ENCODE peak calls at places on chromosome 16, in nine cellular contexts. One of them, this sample, is unnamed.

GRCh38 chr16:88264641-88265285 is 118.0 kb upstream of the ZNF469 start:
- DNase-seq in colonic mucosa: peak; percentile 95
- DNase-seq in cardiac muscle cell: peak; percentile 33
- DNase-seq in thoracic aorta: peak; percentile 94
- DNase-seq in HL-60: peak; percentile 40
- DNase-seq in IMR-90: peak; percentile 94
- DNase-seq in CD8-positive, alpha-beta T cell: no peak
- DNase-seq in A549: peak; percentile 94
- DNase-seq in GM23338: peak; percentile 62
- DNase-seq in this sample: peak; percentile 70

GRCh38 chr16:70694088-70694487 is 8.2 kb upstream of the MTSS2 start:
- DNase-seq in colonic mucosa: no peak
- DNase-seq in cardiac muscle cell: no peak
- DNase-seq in thoracic aorta: no peak
- DNase-seq in HL-60: no peak
- DNase-seq in IMR-90: peak; percentile 78
- DNase-seq in CD8-positive, alpha-beta T cell: no peak
- DNase-seq in A549: peak; percentile 85
- DNase-seq in GM23338: peak; percentile 83
- DNase-seq in this sample: peak; percentile 55

GRCh38 chr16:56788435-56788834 is 58.5 kb downstream of the NUP93 start:
- DNase-seq in colonic mucosa: no peak
- DNase-seq in cardiac muscle cell: no peak
- DNase-seq in thoracic aorta: no peak
- DNase-seq in HL-60: no peak
- DNase-seq in IMR-90: no peak
- DNase-seq in CD8-positive, alpha-beta T cell: no peak
- DNase-seq in A549: no peak
- DNase-seq in GM23338: no peak
- DNase-seq in this sample: no peak

GRCh38 chr16:17224859-17225258 is 245.9 kb downstream of the XYLT1 start:
- DNase-seq in colonic mucosa: peak; percentile 50
- DNase-seq in cardiac muscle cell: no peak
- DNase-seq in thoracic aorta: peak; percentile 9
- DNase-seq in HL-60: peak; percentile 82
- DNase-seq in IMR-90: peak; percentile 82
- DNase-seq in CD8-positive, alpha-beta T cell: peak; percentile 55
- DNase-seq in A549: no peak
- DNase-seq in GM23338: no peak
- DNase-seq in this sample: peak; percentile 71

GRCh38 chr16:28915181-28915580 is 9.9 kb downstream of the RABEP2 start:
- DNase-seq in colonic mucosa: no peak
- DNase-seq in cardiac muscle cell: no peak
- DNase-seq in thoracic aorta: no peak
- DNase-seq in HL-60: no peak
- DNase-seq in IMR-90: peak; percentile 76
- DNase-seq in CD8-positive, alpha-beta T cell: no peak
- DNase-seq in A549: peak; percentile 41
- DNase-seq in GM23338: no peak
- DNase-seq in this sample: no peak

GRCh38 chr16:59849716-59850115 is 1115.6 kb upstream of the GOT2 start:
- DNase-seq in colonic mucosa: no peak
- DNase-seq in cardiac muscle cell: no peak
- DNase-seq in thoracic aorta: no peak
- DNase-seq in HL-60: no peak
- DNase-seq in IMR-90: no peak
- DNase-seq in CD8-positive, alpha-beta T cell: no peak
- DNase-seq in A549: no peak
- DNase-seq in GM23338: peak; percentile 52
- DNase-seq in this sample: no peak

GRCh38 chr16:82456683-82457082 is 170.1 kb upstream of the CDH13 start:
- DNase-seq in colonic mucosa: peak; percentile 67
- DNase-seq in cardiac muscle cell: peak; percentile 80
- DNase-seq in thoracic aorta: no peak
- DNase-seq in HL-60: peak; percentile 7
- DNase-seq in IMR-90: peak; percentile 36
- DNase-seq in CD8-positive, alpha-beta T cell: no peak
- DNase-seq in A549: peak; percentile 64
- DNase-seq in GM23338: peak; percentile 82
- DNase-seq in this sample: no peak

GRCh38 chr16:720507-720989 is 398 bp upstream of the ANTKMT start:
- DNase-seq in colonic mucosa: peak; percentile 65
- DNase-seq in cardiac muscle cell: peak; percentile 78
- DNase-seq in thoracic aorta: no peak
- DNase-seq in HL-60: no peak
- DNase-seq in IMR-90: peak; percentile 70
- DNase-seq in CD8-positive, alpha-beta T cell: no peak
- DNase-seq in A549: peak; percentile 84
- DNase-seq in GM23338: peak; percentile 73
- DNase-seq in this sample: no peak

GRCh38 chr16:88784074-88784855 is 755 bp downstream of the PIEZO1 start:
- DNase-seq in colonic mucosa: peak; percentile 76
- DNase-seq in cardiac muscle cell: peak; percentile 82
- DNase-seq in thoracic aorta: no peak
- DNase-seq in HL-60: no peak
- DNase-seq in IMR-90: peak; percentile 72
- DNase-seq in CD8-positive, alpha-beta T cell: no peak
- DNase-seq in A549: peak; percentile 74
- DNase-seq in GM23338: peak; percentile 83
- DNase-seq in this sample: no peak

GRCh38 chr16:4580245-4580644 is 24.1 kb downstream of the C16orf96 start:
- DNase-seq in colonic mucosa: no peak
- DNase-seq in cardiac muscle cell: no peak
- DNase-seq in thoracic aorta: no peak
- DNase-seq in HL-60: no peak
- DNase-seq in IMR-90: no peak
- DNase-seq in CD8-positive, alpha-beta T cell: no peak
- DNase-seq in A549: peak; percentile 48
- DNase-seq in GM23338: no peak
- DNase-seq in this sample: no peak

GRCh38 chr16:30715777-30716445 is 16.9 kb downstream of the SRCAP start:
- DNase-seq in colonic mucosa: no peak
- DNase-seq in cardiac muscle cell: no peak
- DNase-seq in thoracic aorta: no peak
- DNase-seq in HL-60: peak; percentile 72
- DNase-seq in IMR-90: peak; percentile 36
- DNase-seq in CD8-positive, alpha-beta T cell: peak; percentile 52
- DNase-seq in A549: peak; percentile 27
- DNase-seq in GM23338: no peak
- DNase-seq in this sample: no peak

GRCh38 chr16:88284101-88284500 is 98.7 kb upstream of the ZNF469 start:
- DNase-seq in colonic mucosa: no peak
- DNase-seq in cardiac muscle cell: no peak
- DNase-seq in thoracic aorta: no peak
- DNase-seq in HL-60: no peak
- DNase-seq in IMR-90: no peak
- DNase-seq in CD8-positive, alpha-beta T cell: no peak
- DNase-seq in A549: no peak
- DNase-seq in GM23338: no peak
- DNase-seq in this sample: no peak

GRCh38 chr16:26830716-26831115 is 236.0 kb upstream of the C16orf82 start:
- DNase-seq in colonic mucosa: no peak
- DNase-seq in cardiac muscle cell: no peak
- DNase-seq in thoracic aorta: no peak
- DNase-seq in HL-60: no peak
- DNase-seq in IMR-90: no peak
- DNase-seq in CD8-positive, alpha-beta T cell: no peak
- DNase-seq in A549: no peak
- DNase-seq in GM23338: no peak
- DNase-seq in this sample: no peak

DNA sequence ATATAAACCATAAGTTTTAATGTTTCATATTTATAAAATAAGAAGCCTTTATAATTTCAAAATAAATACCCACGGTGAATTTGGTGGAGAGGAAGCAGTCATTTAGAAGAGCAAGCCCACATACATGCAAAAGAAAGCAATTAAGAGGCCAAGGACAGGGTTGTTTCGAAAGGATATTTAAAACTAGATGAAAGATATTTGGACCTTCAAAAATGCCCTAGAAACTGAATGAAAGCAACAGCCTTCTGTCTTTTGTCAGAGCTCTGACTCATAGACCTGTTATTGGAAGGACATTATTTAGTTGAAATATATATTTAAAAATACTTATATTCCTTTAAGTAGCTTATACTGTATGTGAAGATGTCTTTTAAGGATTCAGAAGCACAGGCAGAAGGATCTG is 8.6 kb upstream of the METTL9 start:
- DNase-seq in colonic mucosa: no peak
- DNase-seq in cardiac muscle cell: no peak
- DNase-seq in thoracic aorta: no peak
- DNase-seq in HL-60: no peak
- DNase-seq in IMR-90: no peak
- DNase-seq in CD8-positive, alpha-beta T cell: no peak
- DNase-seq in A549: no peak
- DNase-seq in GM23338: no peak
- DNase-seq in this sample: no peak
- H3K27ac ChIP-seq in colonic mucosa: no peak overlapping the region
- H3K27ac ChIP-seq in cardiac muscle cell: no peak overlapping the region
- H3K27ac ChIP-seq in thoracic aorta: no peak overlapping the region
- H3K27ac ChIP-seq in HL-60: peak overlapping the region; percentile 60
- H3K27ac ChIP-seq in IMR-90: no peak overlapping the region
- H3K27ac ChIP-seq in CD8-positive, alpha-beta T cell: no peak overlapping the region
- H3K27ac ChIP-seq in A549: no peak overlapping the region
- H3K27ac ChIP-seq in GM23338: no peak overlapping the region
- H3K27ac ChIP-seq in this sample: no peak overlapping the region

GRCh38 chr16:2035431-2036199 is 8.9 kb downstream of the NHERF2 start:
- DNase-seq in colonic mucosa: peak; percentile 48
- DNase-seq in cardiac muscle cell: no peak
- DNase-seq in thoracic aorta: peak; percentile 35
- DNase-seq in HL-60: no peak
- DNase-seq in IMR-90: peak; percentile 77
- DNase-seq in CD8-positive, alpha-beta T cell: no peak
- DNase-seq in A549: peak; percentile 84
- DNase-seq in GM23338: no peak
- DNase-seq in this sample: peak; percentile 43
- H3K4me3 ChIP-seq in colonic mucosa: peak overlapping the region; percentile 1
- H3K4me3 ChIP-seq in cardiac muscle cell: no peak overlapping the region
- H3K4me3 ChIP-seq in thoracic aorta: peak overlapping the region; percentile 42
- H3K4me3 ChIP-seq in HL-60: no peak overlapping the region
- H3K4me3 ChIP-seq in IMR-90: no peak overlapping the region
- H3K4me3 ChIP-seq in CD8-positive, alpha-beta T cell: no peak overlapping the region
- H3K4me3 ChIP-seq in A549: peak overlapping the region; percentile 3
- H3K4me3 ChIP-seq in GM23338: no peak overlapping the region
- H3K4me3 ChIP-seq in this sample: peak overlapping the region; percentile 20

GRCh38 chr16:66961065-66961744 is at the start of gene CES3:
- DNase-seq in colonic mucosa: peak; percentile 90
- DNase-seq in cardiac muscle cell: peak; percentile 88
- DNase-seq in thoracic aorta: no peak
- DNase-seq in HL-60: peak; percentile 44
- DNase-seq in IMR-90: peak; percentile 58
- DNase-seq in CD8-positive, alpha-beta T cell: peak; percentile 59
- DNase-seq in A549: peak; percentile 85
- DNase-seq in GM23338: peak; percentile 95
- DNase-seq in this sample: peak; percentile 20
- TF ChIP-seq CTCF in colonic mucosa: peak; percentile 77
- TF ChIP-seq CTCF in cardiac muscle cell: peak; percentile 83
- TF ChIP-seq CTCF in thoracic aorta: peak; percentile 49
- TF ChIP-seq CTCF in HL-60: peak; percentile 93
- TF ChIP-seq CTCF in IMR-90: peak; percentile 71
- TF ChIP-seq CTCF in CD8-positive, alpha-beta T cell: peak; percentile 57
- TF ChIP-seq CTCF in A549: peak; percentile 85
- TF ChIP-seq CTCF in GM23338: peak; percentile 93
- TF ChIP-seq CTCF in this sample: peak; percentile 80

DNA sequence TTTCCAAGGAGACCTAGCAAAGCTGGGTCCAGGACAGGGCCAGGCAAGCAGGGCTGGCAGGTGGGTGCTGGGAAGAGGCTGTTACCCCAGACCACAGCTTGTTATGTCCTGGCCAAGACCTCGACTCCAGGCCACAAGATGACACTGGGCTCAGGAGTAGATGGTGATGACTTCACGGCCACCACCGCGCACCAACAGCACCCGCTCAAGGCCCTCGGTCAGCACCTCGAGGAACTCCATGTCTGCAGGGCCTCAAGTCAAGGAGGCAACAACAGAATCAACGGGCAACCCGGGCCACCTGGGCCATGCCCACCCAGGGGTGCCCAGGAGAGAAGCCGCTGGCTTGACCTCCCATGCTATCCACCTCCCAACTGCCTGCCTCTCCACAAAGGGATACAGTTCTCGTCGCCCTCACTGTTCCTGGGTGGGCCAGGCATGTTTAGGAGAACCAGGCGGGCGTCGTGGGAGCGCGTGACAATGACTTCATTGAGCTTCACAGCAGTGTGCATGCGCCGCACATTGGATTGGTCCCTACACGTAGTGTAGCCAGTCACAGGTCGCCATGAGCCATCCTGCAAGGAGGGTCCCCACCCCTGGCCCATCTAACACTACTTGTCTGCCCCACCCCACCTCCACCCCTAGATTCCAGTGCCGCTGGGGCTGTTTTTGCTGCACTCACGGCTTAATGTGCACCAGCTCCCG is 921 bp upstream of the LCAT start:
- DNase-seq in colonic mucosa: no peak
- DNase-seq in cardiac muscle cell: no peak
- DNase-seq in thoracic aorta: no peak
- DNase-seq in HL-60: no peak
- DNase-seq in IMR-90: no peak
- DNase-seq in CD8-positive, alpha-beta T cell: no peak
- DNase-seq in A549: no peak
- DNase-seq in GM23338: no peak
- DNase-seq in this sample: no peak
- H3K27ac ChIP-seq in colonic mucosa: peak overlapping the region; percentile 40
- H3K27ac ChIP-seq in cardiac muscle cell: no peak overlapping the region
- H3K27ac ChIP-seq in thoracic aorta: peak overlapping the region; percentile 84
- H3K27ac ChIP-seq in HL-60: no peak overlapping the region
- H3K27ac ChIP-seq in IMR-90: no peak overlapping the region
- H3K27ac ChIP-seq in CD8-positive, alpha-beta T cell: no peak overlapping the region
- H3K27ac ChIP-seq in A549: no peak overlapping the region
- H3K27ac ChIP-seq in GM23338: no peak overlapping the region
- H3K27ac ChIP-seq in this sample: peak overlapping the region; percentile 21

GRCh38 chr16:58325941-58326340 is 31.1 kb upstream of the PRSS54 start:
- DNase-seq in colonic mucosa: no peak
- DNase-seq in cardiac muscle cell: no peak
- DNase-seq in thoracic aorta: no peak
- DNase-seq in HL-60: no peak
- DNase-seq in IMR-90: no peak
- DNase-seq in CD8-positive, alpha-beta T cell: no peak
- DNase-seq in A549: no peak
- DNase-seq in GM23338: no peak
- DNase-seq in this sample: no peak

GRCh38 chr16:58333937-58334336 is 39.1 kb upstream of the PRSS54 start:
- DNase-seq in colonic mucosa: no peak
- DNase-seq in cardiac muscle cell: no peak
- DNase-seq in thoracic aorta: no peak
- DNase-seq in HL-60: no peak
- DNase-seq in IMR-90: no peak
- DNase-seq in CD8-positive, alpha-beta T cell: no peak
- DNase-seq in A549: no peak
- DNase-seq in GM23338: no peak
- DNase-seq in this sample: no peak

GRCh38 chr16:58329147-58329546 is 34.3 kb upstream of the PRSS54 start:
- DNase-seq in colonic mucosa: no peak
- DNase-seq in cardiac muscle cell: no peak
- DNase-seq in thoracic aorta: no peak
- DNase-seq in HL-60: no peak
- DNase-seq in IMR-90: peak; percentile 7
- DNase-seq in CD8-positive, alpha-beta T cell: no peak
- DNase-seq in A549: no peak
- DNase-seq in GM23338: no peak
- DNase-seq in this sample: no peak

GRCh38 chr16:58332997-58333700 is 38.3 kb upstream of the PRSS54 start:
- DNase-seq in colonic mucosa: no peak
- DNase-seq in cardiac muscle cell: peak; percentile 51
- DNase-seq in thoracic aorta: no peak
- DNase-seq in HL-60: no peak
- DNase-seq in IMR-90: no peak
- DNase-seq in CD8-positive, alpha-beta T cell: no peak
- DNase-seq in A549: no peak
- DNase-seq in GM23338: peak; percentile 81
- DNase-seq in this sample: no peak

GRCh38 chr16:58331024-58331707 is 36.3 kb upstream of the PRSS54 start:
- DNase-seq in colonic mucosa: no peak
- DNase-seq in cardiac muscle cell: peak; percentile 62
- DNase-seq in thoracic aorta: no peak
- DNase-seq in HL-60: no peak
- DNase-seq in IMR-90: no peak
- DNase-seq in CD8-positive, alpha-beta T cell: no peak
- DNase-seq in A549: no peak
- DNase-seq in GM23338: peak; percentile 89
- DNase-seq in this sample: no peak
- H3K4me3 ChIP-seq in colonic mucosa: no peak overlapping the region
- H3K4me3 ChIP-seq in cardiac muscle cell: no peak overlapping the region
- H3K4me3 ChIP-seq in thoracic aorta: no peak overlapping the region
- H3K4me3 ChIP-seq in HL-60: no peak overlapping the region
- H3K4me3 ChIP-seq in IMR-90: no peak overlapping the region
- H3K4me3 ChIP-seq in CD8-positive, alpha-beta T cell: no peak overlapping the region
- H3K4me3 ChIP-seq in A549: no peak overlapping the region
- H3K4me3 ChIP-seq in GM23338: peak overlapping the region; percentile 32
- H3K4me3 ChIP-seq in this sample: no peak overlapping the region

This sample was measured in AG04450.